ENCODE peak calls at places on chromosomes 13 and 19, in ten cellular contexts. F is stimulated activated CD4-positive, alpha-beta T cell treated with anti-CD3 and anti-CD28 coated beads, Interleukin-4, amount 100 ng/mL, for 24 hours; E is iris pigment epithelial cell; V is AG09309; D is Right ventricle myocardium superior; J is activated effector memory CD4-positive, alpha-beta T cell treated with Interleukin-2 at 50 U/mL for 16 hours; Q is T-cell; Y is K562; U is CD8-positive, alpha-beta T cell; X is omental fat pad. H is an unnamed sample.

GRCh38 chr13:76942363-76942762 is 5.9 kb upstream of the ACOD1 start:
- DNase-seq in X (no peak), D (no peak), J (no peak), F (no peak), U (no peak), Y (no peak), V (no peak), E (no peak), Q (no peak), H (no peak)

GRCh38 chr19:18280247-18281081 is 958 bp downstream of the JUND start:
- DNase-seq in J (peak; percentile 80), U (peak; percentile 82), Y (peak; percentile 85), E (peak; percentile 73), Q (peak; percentile 80), F (peak; percentile 77), V (no peak), D (peak; percentile 89), X (peak; percentile 35), H (no peak)

GRCh38 chr13:27012482-27013197 is 159.0 kb downstream of the USP12 start:
- DNase-seq in F (no peak), E (peak; percentile 76), J (no peak), Y (no peak), D (no peak), U (no peak), X (no peak), V (peak; percentile 59), Q (no peak), H (peak; percentile 57)

GRCh38 chr13:27170521-27171243 is 929 bp downstream of the USP12 start:
- DNase-seq in X (no peak), V (no peak), Y (peak; percentile 32), F (peak; percentile 53), J (no peak), U (peak; percentile 5), E (peak; percentile 42), D (peak; percentile 57), Q (no peak), H (no peak)

GRCh38 chr13:102870677-102871415 is 25.0 kb downstream of the ERCC5 start:
- DNase-seq in J (no peak), X (no peak), U (peak; percentile 29), Q (no peak), F (peak; percentile 56), V (no peak), Y (peak; percentile 56), D (peak; percentile 60), E (peak; percentile 64), H (no peak)

GRCh38 chr13:71864981-71865857 is 1.8 kb downstream of the DACH1 start:
- DNase-seq in V (no peak), E (peak; percentile 21), J (no peak), D (peak; percentile 65), Y (no peak), U (no peak), X (no peak), F (no peak), Q (no peak), H (no peak)

GRCh38 chr13:53141336-53141735 is 112.7 kb downstream of the OLFM4 start:
- DNase-seq in V (no peak), J (no peak), X (no peak), Q (no peak), E (no peak), U (no peak), Y (no peak), F (no peak), D (no peak), H (no peak)

GRCh38 chr19:31974941-31975340 is 370.5 kb upstream of the ZNF507 start:
- DNase-seq in Y (no peak), J (no peak), D (no peak), Q (no peak), F (no peak), V (no peak), U (no peak), E (no peak), X (no peak), H (no peak)

GRCh38 chr19:48830088-48830487 is 6.2 kb downstream of the HSD17B14 start:
- DNase-seq in Y (no peak), Q (no peak), U (no peak), V (no peak), D (no peak), X (no peak), F (no peak), J (no peak), E (no peak), H (no peak)

GRCh38 chr19:48497728-48498575 is 13.7 kb downstream of the LMTK3 start:
- DNase-seq in X (no peak), Y (no peak), V (no peak), F (no peak), Q (no peak), J (no peak), U (no peak), E (no peak), D (no peak), H (no peak)

GRCh38 chr19:6498294-6499036 is 3.6 kb downstream of the TUBB4A start:
- DNase-seq in U (no peak), X (no peak), Q (no peak), Y (no peak), F (no peak), J (no peak), D (no peak), E (no peak), V (no peak), H (no peak)

GRCh38 chr19:16542894-16543498 is 759 bp upstream of the CHERP start:
- DNase-seq in F (no peak), X (no peak), Q (no peak), J (no peak), V (no peak), U (no peak), Y (no peak), D (no peak), E (peak; percentile 14), H (no peak)

GRCh38 chr13:36981156-36981743 is 17.9 kb downstream of the ALG5 start:
- DNase-seq in U (no peak), Y (peak; percentile 16), Q (no peak), J (no peak), V (no peak), E (peak; percentile 73), X (no peak), D (no peak), F (no peak), H (no peak)

GRCh38 chr13:109345433-109345941 is 440.9 kb downstream of the IRS2 start:
- DNase-seq in V (no peak), D (no peak), J (no peak), F (no peak), Q (no peak), X (no peak), U (no peak), E (peak; percentile 84), Y (no peak), H (peak; percentile 31)

GRCh38 chr13:102814025-102814607 is 15.2 kb downstream of the BIVM start:
- DNase-seq in Q (no peak), U (no peak), V (no peak), X (no peak), F (no peak), D (no peak), E (no peak), J (no peak), Y (no peak), H (no peak)

GRCh38 chr13:90526711-90527110 is 820.8 kb upstream of the MIR17HG start:
- DNase-seq in X (no peak), D (no peak), V (no peak), E (no peak), Y (no peak), Q (no peak), F (no peak), U (no peak), J (no peak), H (no peak)

GRCh38 chr13:65808061-65808460 is 1422.1 kb downstream of the PCDH9 start:
- DNase-seq in Y (no peak), J (no peak), D (no peak), Q (no peak), V (peak; percentile 13), U (no peak), X (no peak), E (peak; percentile 12), F (no peak), H (no peak)

GRCh38 chr13:101739382-101740178 is 287.1 kb downstream of the ITGBL1 start:
- DNase-seq in U (no peak), Y (no peak), E (no peak), D (no peak), V (no peak), Q (no peak), X (no peak), F (no peak), J (no peak), H (no peak)

GRCh38 chr13:31094331-31095015 is 67.2 kb downstream of the HSPH1 start:
- DNase-seq in F (no peak), V (no peak), Q (no peak), X (no peak), J (no peak), Y (no peak), U (no peak), D (no peak), E (no peak), H (no peak)

GRCh38 chr19:48446579-48446978 is 796 bp downstream of the GRWD1 start:
- DNase-seq in D (no peak), U (no peak), J (no peak), E (no peak), Y (no peak), Q (no peak), V (no peak), X (no peak), F (no peak), H (no peak)

GRCh38 chr19:18165794-18166544 is 7.6 kb upstream of the IFI30 start:
- DNase-seq in Y (no peak), D (no peak), F (no peak), E (no peak), J (no peak), U (no peak), Q (no peak), V (no peak), X (no peak), H (no peak)

GRCh38 chr13:36997716-36998427 is 1.3 kb downstream of the ALG5 start:
- DNase-seq in Q (no peak), F (no peak), Y (no peak), V (no peak), D (no peak), U (no peak), X (no peak), E (peak; percentile 50), J (no peak), H (no peak)

GRCh38 chr19:52600639-52601024 is 30.5 kb downstream of the ZNF701 start:
- DNase-seq in Y (no peak), F (no peak), J (no peak), Q (no peak), E (peak; percentile 13), X (no peak), V (no peak), D (peak; percentile 52), U (peak; percentile 2), H (no peak)

GRCh38 chr13:41075485-41075884 is 14.2 kb downstream of the WBP4 start:
- DNase-seq in Q (no peak), U (no peak), Y (no peak), J (no peak), E (no peak), D (no peak), F (no peak), X (no peak), V (no peak), H (no peak)

GRCh38 chr19:6616011-6616410 is 25.1 kb upstream of the CD70 start:
- DNase-seq in Q (no peak), U (no peak), D (no peak), X (no peak), J (no peak), V (peak; percentile 25), E (peak; percentile 47), F (peak; percentile 31), Y (no peak), H (no peak)

GRCh38 chr19:11269408-11269807 is 7.1 kb upstream of the DOCK6 start:
- DNase-seq in D (no peak), J (no peak), F (no peak), Y (peak; percentile 40), V (no peak), E (peak; percentile 26), Q (no peak), X (no peak), U (no peak), H (no peak)

GRCh38 chr19:39780894-39781293 is 2.2 kb downstream of the LEUTX start:
- DNase-seq in J (no peak), D (no peak), Q (no peak), E (no peak), X (no peak), F (no peak), U (no peak), V (no peak), Y (no peak), H (no peak)

GRCh38 chr13:113981201-113981605 is 7.3 kb upstream of the C13orf46 start:
- DNase-seq in Q (no peak), U (no peak), Y (no peak), D (peak; percentile 66), F (no peak), X (no peak), E (peak; percentile 34), V (no peak), J (no peak), H (no peak)

H was measured in GM04503.